ENCODE peak calls at places on chromosomes 11 and 22, in four cellular contexts. One of them, this sample, is unnamed.

GRCh38 chr11:69588270-69588669 is 52.7 kb upstream of the CCND1 start:
- DNase-seq in astrocyte of the spinal cord: peak
- DNase-seq in CD8-positive, alpha-beta T cell: no peak
- DNase-seq in HCT116: peak
- DNase-seq in this sample: no peak

GRCh38 chr11:6654281-6655019 is 1.2 kb downstream of the DCHS1 start:
- DNase-seq in astrocyte of the spinal cord: no peak
- DNase-seq in CD8-positive, alpha-beta T cell: no peak
- DNase-seq in HCT116: no peak
- DNase-seq in this sample: no peak

GRCh38 chr22:20885557-20886323 is 26.9 kb downstream of the SNAP29 start:
- DNase-seq in CD8-positive, alpha-beta T cell: peak
- DNase-seq in HCT116: peak
- DNase-seq in astrocyte of the spinal cord: peak
- DNase-seq in this sample: peak

GRCh38 chr11:31874631-31875191 is 63.6 kb upstream of the PAX6 start:
- DNase-seq in CD8-positive, alpha-beta T cell: no peak
- DNase-seq in HCT116: no peak
- DNase-seq in astrocyte of the spinal cord: no peak
- DNase-seq in this sample: no peak

GRCh38 chr11:118052581-118053206 is 24.2 kb upstream of the TMPRSS4 start:
- DNase-seq in CD8-positive, alpha-beta T cell: no peak
- DNase-seq in HCT116: no peak
- DNase-seq in astrocyte of the spinal cord: no peak
- DNase-seq in this sample: no peak

GRCh38 chr11:1652026-1652425 is 22.5 kb downstream of the KRTAP5-5 start:
- DNase-seq in HCT116: no peak
- DNase-seq in astrocyte of the spinal cord: no peak
- DNase-seq in CD8-positive, alpha-beta T cell: no peak
- DNase-seq in this sample: no peak

GRCh38 chr11:118602331-118602730 is 5.1 kb upstream of the PHLDB1 start:
- DNase-seq in HCT116: no peak
- DNase-seq in astrocyte of the spinal cord: no peak
- DNase-seq in CD8-positive, alpha-beta T cell: no peak
- DNase-seq in this sample: no peak

GRCh38 chr11:46141597-46141996 is 20.3 kb upstream of the PHF21A start:
- DNase-seq in astrocyte of the spinal cord: no peak
- DNase-seq in HCT116: no peak
- DNase-seq in CD8-positive, alpha-beta T cell: no peak
- DNase-seq in this sample: no peak

GRCh38 chr22:39825661-39826102 is 67.9 kb downstream of the ENTHD1 start:
- DNase-seq in CD8-positive, alpha-beta T cell: no peak
- DNase-seq in astrocyte of the spinal cord: no peak
- DNase-seq in HCT116: no peak
- DNase-seq in this sample: no peak

GRCh38 chr11:134024420-134025085 is 44.3 kb upstream of the JAM3 start:
- DNase-seq in HCT116: no peak
- DNase-seq in CD8-positive, alpha-beta T cell: no peak
- DNase-seq in astrocyte of the spinal cord: no peak
- DNase-seq in this sample: no peak

GRCh38 chr22:27125539-27125938 is 468.2 kb downstream of the MIAT start:
- DNase-seq in astrocyte of the spinal cord: no peak
- DNase-seq in CD8-positive, alpha-beta T cell: no peak
- DNase-seq in HCT116: no peak
- DNase-seq in this sample: no peak

GRCh38 chr11:123251656-123252344 is 56.8 kb upstream of the CLMP start:
- DNase-seq in CD8-positive, alpha-beta T cell: no peak
- DNase-seq in HCT116: no peak
- DNase-seq in astrocyte of the spinal cord: no peak
- DNase-seq in this sample: no peak

GRCh38 chr22:49767355-49768062 is 60.2 kb downstream of the BRD1 start:
- DNase-seq in astrocyte of the spinal cord: peak
- DNase-seq in CD8-positive, alpha-beta T cell: peak
- DNase-seq in HCT116: peak
- DNase-seq in this sample: peak

GRCh38 chr11:71495286-71496090 is 31.6 kb upstream of the KRTAP5-7 start:
- DNase-seq in CD8-positive, alpha-beta T cell: peak
- DNase-seq in HCT116: no peak
- DNase-seq in astrocyte of the spinal cord: no peak
- DNase-seq in this sample: no peak

GRCh38 chr11:45086526-45086925 is 59.9 kb upstream of the PRDM11 start:
- DNase-seq in HCT116: no peak
- DNase-seq in CD8-positive, alpha-beta T cell: no peak
- DNase-seq in astrocyte of the spinal cord: no peak
- DNase-seq in this sample: no peak

GRCh38 chr11:129999407-129999806 is 3.2 kb downstream of the PRDM10 start:
- DNase-seq in CD8-positive, alpha-beta T cell: no peak
- DNase-seq in astrocyte of the spinal cord: no peak
- DNase-seq in HCT116: no peak
- DNase-seq in this sample: no peak

GRCh38 chr11:93772123-93772522 is 12.0 kb upstream of the MED17 start:
- DNase-seq in astrocyte of the spinal cord: no peak
- DNase-seq in CD8-positive, alpha-beta T cell: no peak
- DNase-seq in HCT116: no peak
- DNase-seq in this sample: no peak

GRCh38 chr22:34068011-34068410 is 147.7 kb upstream of the LARGE1 start:
- DNase-seq in CD8-positive, alpha-beta T cell: no peak
- DNase-seq in HCT116: no peak
- DNase-seq in astrocyte of the spinal cord: no peak
- DNase-seq in this sample: no peak

GRCh38 chr11:117037279-117037951 is 60.8 kb downstream of the SIK3 start:
- DNase-seq in CD8-positive, alpha-beta T cell: no peak
- DNase-seq in HCT116: no peak
- DNase-seq in astrocyte of the spinal cord: no peak
- DNase-seq in this sample: no peak

GRCh38 chr11:65468874-65469333 is 29.9 kb upstream of the MALAT1 start:
- DNase-seq in HCT116: peak
- DNase-seq in CD8-positive, alpha-beta T cell: peak
- DNase-seq in astrocyte of the spinal cord: no peak
- DNase-seq in this sample: no peak

GRCh38 chr22:40325315-40325714 is 21.0 kb upstream of the ADSL start:
- DNase-seq in astrocyte of the spinal cord: no peak
- DNase-seq in HCT116: no peak
- DNase-seq in CD8-positive, alpha-beta T cell: peak
- DNase-seq in this sample: no peak

GRCh38 chr11:106329273-106330018 is 252.0 kb downstream of the AASDHPPT start:
- DNase-seq in CD8-positive, alpha-beta T cell: no peak
- DNase-seq in astrocyte of the spinal cord: no peak
- DNase-seq in HCT116: no peak
- DNase-seq in this sample: no peak
- TF ChIP-seq CTCF in CD8-positive, alpha-beta T cell: no peak
- TF ChIP-seq CTCF in astrocyte of the spinal cord: peak
- TF ChIP-seq CTCF in HCT116: no peak
- TF ChIP-seq CTCF in this sample: peak

DNA sequence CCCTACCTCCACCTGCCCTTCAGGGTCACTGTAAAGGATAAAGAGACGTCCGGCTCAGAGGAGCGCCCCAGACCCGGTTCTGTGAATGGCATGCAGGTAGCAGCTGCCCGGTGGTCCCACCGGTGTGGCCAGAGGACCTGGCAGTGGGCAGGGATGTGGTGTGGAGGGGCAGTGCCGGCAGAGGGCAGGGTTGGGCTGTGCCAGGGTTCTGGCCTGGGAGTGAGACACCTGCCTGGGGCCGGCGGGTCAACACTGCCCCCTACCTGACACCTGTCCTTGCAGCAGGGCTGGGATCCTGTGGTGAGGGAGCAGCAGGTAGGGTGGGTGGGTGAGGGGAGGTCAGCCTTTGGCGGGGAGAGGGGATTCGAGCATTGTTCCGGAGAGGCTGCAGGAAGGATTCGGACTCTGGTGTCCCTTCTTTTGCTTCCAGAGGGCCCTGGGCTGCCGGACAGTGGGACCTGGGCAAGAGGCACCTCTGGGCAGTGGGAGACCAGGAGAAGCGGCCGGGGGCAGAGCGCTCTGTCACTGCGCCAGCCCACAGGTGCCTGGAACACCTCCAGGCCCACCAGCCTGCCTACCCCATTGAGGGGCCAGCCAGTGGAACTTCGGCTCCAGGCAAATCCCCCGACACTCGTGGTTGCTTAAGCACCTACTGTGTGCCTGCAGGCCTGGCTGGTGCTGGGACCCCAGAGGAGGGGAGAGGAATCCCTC is 1.6 kb upstream of the PHLDA2 start:
- DNase-seq in astrocyte of the spinal cord: peak
- DNase-seq in CD8-positive, alpha-beta T cell: no peak
- DNase-seq in HCT116: peak
- DNase-seq in this sample: no peak
- H3K4me3 ChIP-seq in astrocyte of the spinal cord: peak
- H3K4me3 ChIP-seq in CD8-positive, alpha-beta T cell: peak
- H3K4me3 ChIP-seq in HCT116: peak
- H3K4me3 ChIP-seq in this sample: peak

GRCh38 chr11:60701509-60701818 is 2.1 kb downstream of the MS4A8 start:
- DNase-seq in HCT116: no peak
- DNase-seq in CD8-positive, alpha-beta T cell: no peak
- DNase-seq in astrocyte of the spinal cord: no peak
- DNase-seq in this sample: no peak
- TF ChIP-seq CTCF in HCT116: no peak
- TF ChIP-seq CTCF in CD8-positive, alpha-beta T cell: no peak
- TF ChIP-seq CTCF in astrocyte of the spinal cord: no peak
- TF ChIP-seq CTCF in this sample: no peak

GRCh38 chr11:3856856-3857553 is 1.5 kb downstream of the STIM1 start:
- DNase-seq in CD8-positive, alpha-beta T cell: no peak
- DNase-seq in astrocyte of the spinal cord: no peak
- DNase-seq in HCT116: no peak
- DNase-seq in this sample: no peak
- H3K4me3 ChIP-seq in CD8-positive, alpha-beta T cell: peak
- H3K4me3 ChIP-seq in astrocyte of the spinal cord: peak
- H3K4me3 ChIP-seq in HCT116: no peak
- H3K4me3 ChIP-seq in this sample: peak

DNA sequence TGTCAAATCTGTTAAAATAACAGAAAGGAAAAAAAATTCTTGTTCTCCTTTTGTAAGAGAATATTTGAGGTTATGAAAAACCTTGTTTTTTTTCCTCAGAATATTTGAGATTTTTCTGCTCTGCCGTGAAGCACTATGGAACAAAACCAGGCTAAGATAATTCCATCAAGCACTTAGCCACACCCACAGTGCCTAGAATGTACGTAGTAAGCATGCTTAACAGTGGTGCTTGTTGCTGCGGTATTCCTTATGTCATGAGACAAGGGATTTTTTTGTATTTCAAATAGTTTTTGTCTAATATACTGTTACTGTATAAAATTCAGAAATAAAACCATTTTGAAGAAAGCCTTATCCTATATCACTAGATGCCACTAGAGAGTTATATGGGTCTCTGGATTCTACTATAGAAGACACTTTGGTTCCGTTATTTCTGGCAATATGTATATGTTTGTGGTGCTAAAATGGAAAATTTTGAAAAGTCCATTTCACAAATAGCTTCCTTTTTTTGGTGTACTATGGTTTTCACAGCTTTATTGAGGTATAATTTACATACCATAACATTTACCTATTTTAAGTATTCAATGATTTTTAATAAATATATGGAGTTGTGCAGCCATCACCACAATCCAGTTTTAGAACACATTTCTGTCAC is 23.7 kb downstream of the PDHX start:
- DNase-seq in CD8-positive, alpha-beta T cell: no peak
- DNase-seq in HCT116: no peak
- DNase-seq in astrocyte of the spinal cord: peak
- DNase-seq in this sample: peak
- TF ChIP-seq CTCF in CD8-positive, alpha-beta T cell: no peak
- TF ChIP-seq CTCF in HCT116: no peak
- TF ChIP-seq CTCF in astrocyte of the spinal cord: no peak
- TF ChIP-seq CTCF in this sample: no peak

GRCh38 chr22:22099194-22099486 is 116.6 kb upstream of the TOP3B start:
- DNase-seq in CD8-positive, alpha-beta T cell: peak
- DNase-seq in astrocyte of the spinal cord: no peak
- DNase-seq in HCT116: no peak
- DNase-seq in this sample: no peak
- H3K4me3 ChIP-seq in CD8-positive, alpha-beta T cell: no peak
- H3K4me3 ChIP-seq in astrocyte of the spinal cord: no peak
- H3K4me3 ChIP-seq in HCT116: no peak
- H3K4me3 ChIP-seq in this sample: no peak